ENCODE peak calls at places on chromosomes 5 and 9, in ten cellular contexts. A is Panc1; U is GM23338; C is body of pancreas; E is coronary artery; K is IMR-90; W is CD4-positive, CD25-positive, alpha-beta regulatory T cell; O is right cardiac atrium; F is brain microvascular endothelial cell; I is psoas muscle. H is an unnamed sample.

GRCh38 chr9:134210511-134210907 is 46.1 kb upstream of the RNU6ATAC start:
- DNase-seq in E (no peak), U (no peak), F (no peak), K (no peak), C (no peak), O (peak; percentile 26), A (no peak), I (no peak), W (no peak), H (no peak)

GRCh38 chr5:95081500-95082355 is 203.2 kb downstream of the MCTP1 start:
- DNase-seq in W (peak; percentile 37), E (no peak), C (no peak), K (peak; percentile 89), U (peak; percentile 54), A (peak; percentile 94), F (peak; percentile 84), O (peak; percentile 20), I (peak; percentile 50), H (no peak)

GRCh38 chr5:160061770-160062169 is 52.8 kb downstream of the TTC1 start:
- DNase-seq in K (no peak), F (no peak), C (no peak), E (no peak), W (no peak), I (no peak), O (no peak), A (no peak), U (peak; percentile 61), H (no peak)

GRCh38 chr9:104780796-104781395 is 17.0 kb downstream of the NIPSNAP3B start:
- DNase-seq in A (no peak), K (peak; percentile 32), U (peak; percentile 15), F (no peak), C (no peak), I (no peak), E (no peak), O (no peak), W (peak; percentile 24), H (no peak)

GRCh38 chr5:180494510-180495181 is 467 bp downstream of the CNOT6 start:
- DNase-seq in E (no peak), A (no peak), K (no peak), O (peak; percentile 46), U (peak; percentile 56), F (no peak), I (peak; percentile 60), W (peak; percentile 50), C (peak; percentile 25), H (no peak)

GRCh38 chr5:143314664-143315063 is 88.8 kb downstream of the NR3C1 start:
- DNase-seq in F (peak; percentile 81), I (no peak), E (no peak), W (no peak), U (no peak), C (no peak), K (peak; percentile 89), A (no peak), O (no peak), H (no peak)

GRCh38 chr5:56950626-56951130 is 1.2 kb downstream of the MIER3 start:
- DNase-seq in E (peak; percentile 80), A (no peak), O (peak; percentile 80), U (peak; percentile 75), W (peak; percentile 67), F (peak; percentile 59), K (peak; percentile 66), C (peak; percentile 58), I (peak; percentile 78), H (peak; percentile 3)

GRCh38 chr5:171315386-171315891 is 6.4 kb downstream of the TLX3 start:
- DNase-seq in F (no peak), A (no peak), O (no peak), C (no peak), I (no peak), E (peak; percentile 55), K (no peak), U (peak; percentile 59), W (no peak), H (no peak)

GRCh38 chr5:95446009-95446408 is 54.8 kb downstream of the FAM81B start:
- DNase-seq in F (peak; percentile 88), A (no peak), C (no peak), U (no peak), O (no peak), E (no peak), W (no peak), K (peak; percentile 40), I (no peak), H (no peak)

GRCh38 chr9:93952784-93953491 is 2.2 kb downstream of the BARX1 start:
- DNase-seq in I (no peak), O (no peak), F (no peak), A (no peak), K (no peak), W (no peak), U (peak; percentile 55), E (no peak), C (no peak), H (no peak)

GRCh38 chr5:165328856-165329255 is 1823.4 kb downstream of the MAT2B start:
- DNase-seq in O (no peak), F (no peak), U (no peak), C (no peak), I (no peak), K (peak; percentile 33), W (no peak), A (no peak), E (no peak), H (no peak)

GRCh38 chr5:169893586-169893985 is 86.7 kb downstream of the INSYN2B start:
- DNase-seq in I (no peak), U (no peak), O (no peak), W (no peak), C (no peak), E (no peak), A (no peak), K (no peak), F (no peak), H (no peak)

GRCh38 chr5:1643651-1644392 is 120.1 kb upstream of the LPCAT1 start:
- DNase-seq in O (no peak), A (no peak), E (peak; percentile 56), I (peak; percentile 35), W (no peak), U (peak; percentile 48), C (no peak), F (no peak), K (no peak), H (no peak)

GRCh38 chr9:125396799-125397198 is 135.2 kb downstream of the GAPVD1 start:
- DNase-seq in F (no peak), U (no peak), K (no peak), O (no peak), A (no peak), I (no peak), C (no peak), W (no peak), E (no peak), H (no peak)

GRCh38 chr9:27462434-27462833 is 61.7 kb upstream of the IFNK start:
- DNase-seq in W (no peak), U (no peak), F (no peak), E (no peak), I (no peak), C (no peak), A (no peak), K (no peak), O (no peak), H (no peak)

GRCh38 chr5:169905017-169905416 is 75.3 kb downstream of the INSYN2B start:
- DNase-seq in O (no peak), C (no peak), I (no peak), F (no peak), K (no peak), U (no peak), A (no peak), E (no peak), W (no peak), H (no peak)

DNA sequence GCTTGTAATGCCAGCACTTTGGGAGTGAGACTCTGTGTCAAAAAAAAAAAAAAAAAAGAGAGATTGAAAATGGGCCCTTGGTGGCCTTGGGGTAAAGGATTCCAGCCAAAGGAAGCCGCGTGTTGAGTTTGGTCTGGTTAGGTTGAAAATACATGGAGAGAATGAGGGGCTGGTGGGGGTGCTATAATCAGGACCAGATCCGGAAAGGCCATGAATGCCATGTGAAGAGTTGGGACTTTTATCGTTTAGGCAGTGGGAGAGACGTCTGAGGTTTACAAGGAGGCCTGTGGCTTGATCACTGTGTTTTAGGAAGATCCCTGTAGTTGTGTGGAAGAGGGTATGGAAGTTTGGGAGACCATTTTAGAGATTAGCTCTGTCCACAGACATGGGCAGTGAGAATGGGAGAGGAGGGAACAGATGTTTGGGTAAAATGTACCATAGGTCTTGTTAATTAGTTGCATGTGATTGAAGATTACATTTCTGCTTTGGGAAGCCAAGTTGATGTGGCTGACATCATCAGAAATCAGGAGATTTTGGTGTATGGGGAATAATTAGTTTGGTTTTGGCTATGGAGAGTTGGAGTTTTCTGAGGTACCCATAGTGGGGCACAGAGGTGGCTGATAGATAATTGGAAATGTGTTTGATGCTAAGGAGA is 3.5 kb downstream of the MSANTD3 start:
- DNase-seq in I (no peak), W (no peak), U (no peak), C (no peak), K (no peak), F (no peak), A (no peak), E (no peak), O (no peak), H (no peak)
- H3K27ac ChIP-seq in I (no peak overlapping the region), W (no peak overlapping the region), U (no peak overlapping the region), C (no peak overlapping the region), K (peak overlapping the region; percentile 83), F (peak overlapping the region; percentile 96), A (peak overlapping the region; percentile 92), E (no peak overlapping the region), O (no peak overlapping the region), H (no peak overlapping the region)

GRCh38 chr5:137142371-137143243 is 356.5 kb downstream of the SPOCK1 start:
- DNase-seq in I (peak; percentile 50), A (peak; percentile 50), U (no peak), C (peak; percentile 23), E (no peak), O (peak; percentile 57), K (peak; percentile 94), F (peak; percentile 69), W (no peak), H (no peak)
- H3K27ac ChIP-seq in I (no peak overlapping the region), A (no peak overlapping the region), U (no peak overlapping the region), C (no peak overlapping the region), E (peak overlapping the region; percentile 78), O (no peak overlapping the region), K (peak overlapping the region; percentile 41), F (peak overlapping the region; percentile 66), W (no peak overlapping the region), H (no peak overlapping the region)

DNA sequence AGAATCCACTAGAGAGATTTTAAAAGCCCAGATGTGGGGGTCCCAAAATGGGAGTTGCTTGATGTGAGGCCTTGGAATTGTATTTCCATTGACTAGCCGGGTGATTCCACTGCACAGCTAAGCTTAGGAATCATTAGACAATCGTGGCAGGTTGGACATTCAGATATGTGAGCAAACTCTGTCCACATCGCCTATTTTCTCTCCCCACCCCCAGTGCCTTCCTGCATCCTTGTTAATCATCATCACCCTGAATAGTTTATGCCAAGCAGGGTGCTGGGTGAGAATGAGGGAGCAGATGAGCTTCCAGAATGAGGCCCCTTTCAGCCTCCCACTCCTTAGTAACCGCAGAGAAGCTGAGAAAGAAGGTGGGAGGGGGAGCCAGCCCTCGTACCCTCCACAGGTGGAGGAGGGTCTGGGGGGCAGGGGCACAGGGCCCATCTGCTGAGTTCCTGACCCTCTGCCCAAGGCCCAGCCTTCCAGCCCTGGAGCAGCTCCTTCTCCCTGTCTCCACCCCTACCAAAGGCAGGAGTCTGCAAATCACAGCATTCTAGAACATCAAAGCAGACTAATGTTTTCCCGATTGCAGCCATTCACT is 7.7 kb upstream of the TCOF1 start:
- DNase-seq in K (no peak), I (no peak), E (no peak), F (no peak), O (no peak), A (no peak), C (no peak), W (no peak), U (no peak), H (no peak)
- H3K27ac ChIP-seq in K (no peak overlapping the region), I (no peak overlapping the region), E (no peak overlapping the region), F (no peak overlapping the region), O (no peak overlapping the region), A (peak overlapping the region; percentile 50), C (no peak overlapping the region), W (no peak overlapping the region), U (no peak overlapping the region), H (no peak overlapping the region)

GRCh38 chr9:68551191-68551590 is 10.5 kb upstream of the TMEM252 start:
- DNase-seq in E (no peak), K (no peak), O (no peak), W (no peak), C (peak; percentile 30), I (no peak), A (no peak), F (no peak), U (no peak), H (no peak)
- H3K27ac ChIP-seq in E (no peak overlapping the region), K (no peak overlapping the region), O (no peak overlapping the region), W (no peak overlapping the region), C (no peak overlapping the region), I (no peak overlapping the region), A (no peak overlapping the region), F (no peak overlapping the region), U (no peak overlapping the region), H (no peak overlapping the region)